ENCODE peak calls at places on chromosome X, in eight cellular contexts. E, O, D, P, Q, N, M and Y are unnamed samples.

GRCh38 chrX:123171781-123172180 is 12.3 kb upstream of the GRIA3 start:
- DNase-seq in E (no peak), O (peak; percentile 61), D (no peak), P (no peak), Q (peak; percentile 67), N (no peak), M (no peak), Y (no peak)

GRCh38 chrX:131565909-131566308 is 22.0 kb downstream of the OR13H1 start:
- DNase-seq in E (no peak), O (no peak), D (no peak), P (no peak), Q (peak; percentile 44), N (no peak), M (no peak), Y (no peak)

GRCh38 chrX:63350551-63350950 is 581 bp downstream of the SPIN4 start:
- DNase-seq in E (peak; percentile 24), O (peak; percentile 3), D (no peak), P (peak; percentile 13), Q (peak; percentile 57), N (peak; percentile 42), M (no peak), Y (no peak)

GRCh38 chrX:23503835-23504539 is 163.3 kb upstream of the PRDX4 start:
- DNase-seq in E (peak; percentile 89), O (peak; percentile 87), D (peak; percentile 76), P (no peak), Q (peak; percentile 92), N (peak; percentile 6), M (peak; percentile 77), Y (no peak)

GRCh38 chrX:94775640-94776039 is 1101.6 kb downstream of the FAM133A start:
- DNase-seq in E (no peak), O (no peak), D (no peak), P (no peak), Q (no peak), N (no peak), M (no peak), Y (no peak)

GRCh38 chrX:13377537-13377936 is 57.7 kb upstream of the ATXN3L start:
- DNase-seq in E (no peak), O (peak; percentile 97), D (no peak), P (no peak), Q (peak; percentile 91), N (peak; percentile 63), M (peak; percentile 30), Y (no peak)

GRCh38 chrX:119391279-119391678 is 7.9 kb upstream of the SLC25A43 start:
- DNase-seq in E (peak; percentile 47), O (peak; percentile 59), D (no peak), P (no peak), Q (peak; percentile 64), N (peak; percentile 28), M (no peak), Y (no peak)

GRCh38 chrX:56000729-56001128 is 231.4 kb upstream of the KLF8 start:
- DNase-seq in E (no peak), O (no peak), D (no peak), P (no peak), Q (no peak), N (no peak), M (no peak), Y (no peak)

GRCh38 chrX:101057095-101057714 is 5.3 kb upstream of the TRMT2B start:
- DNase-seq in E (no peak), O (peak; percentile 54), D (no peak), P (no peak), Q (peak; percentile 80), N (no peak), M (no peak), Y (no peak)

GRCh38 chrX:123184199-123184857 is at the start of gene GRIA3:
- DNase-seq in E (no peak), O (peak; percentile 31), D (no peak), P (no peak), Q (peak; percentile 42), N (peak; percentile 72), M (no peak), Y (no peak)

GRCh38 chrX:1398431-1399340 is 6.8 kb upstream of the SLC25A6 start:
- DNase-seq in E (no peak), O (no peak), D (no peak), P (no peak), Q (no peak), N (no peak), M (peak; percentile 20), Y (no peak)

GRCh38 chrX:23403849-23404248 is 69.2 kb downstream of the PTCHD1 start:
- DNase-seq in E (peak; percentile 24), O (no peak), D (no peak), P (no peak), Q (no peak), N (no peak), M (no peak), Y (no peak)

GRCh38 chrX:71098302-71098701 is 2.7 kb downstream of the FOXO4 start:
- DNase-seq in E (peak; percentile 59), O (peak; percentile 42), D (peak; percentile 2), P (peak; percentile 9), Q (peak; percentile 54), N (peak; percentile 59), M (peak; percentile 64), Y (peak; percentile 83)

GRCh38 chrX:47623540-47624027 is 3.9 kb upstream of the SYN1 start:
- DNase-seq in E (peak; percentile 69), O (peak; percentile 70), D (no peak), P (no peak), Q (peak; percentile 61), N (peak; percentile 75), M (peak; percentile 59), Y (peak; percentile 12)

GRCh38 chrX:10015711-10016515 is 48.8 kb downstream of the CLDN34 start:
- DNase-seq in E (peak; percentile 39), O (no peak), D (no peak), P (no peak), Q (peak; percentile 54), N (peak; percentile 63), M (peak; percentile 67), Y (no peak)

GRCh38 chrX:3177851-3178250 is 136.6 kb downstream of the ARSF start:
- DNase-seq in E (no peak), O (no peak), D (no peak), P (no peak), Q (peak; percentile 87), N (no peak), M (no peak), Y (no peak)

GRCh38 chrX:73964607-73965006 is 339.4 kb upstream of the ZCCHC13 start:
- DNase-seq in E (no peak), O (no peak), D (no peak), P (no peak), Q (no peak), N (no peak), M (no peak), Y (no peak)

GRCh38 chrX:85851418-85851817 is 195.9 kb downstream of the CHM start:
- DNase-seq in E (peak; percentile 52), O (peak; percentile 5), D (no peak), P (no peak), Q (peak; percentile 2), N (peak; percentile 27), M (peak; percentile 30), Y (no peak)

GRCh38 chrX:29661290-29661689 is 554.1 kb upstream of the MAGEB2 start:
- DNase-seq in E (no peak), O (peak; percentile 37), D (peak; percentile 11), P (no peak), Q (peak; percentile 62), N (peak; percentile 13), M (no peak), Y (no peak)

GRCh38 chrX:105822138-105823091 is at the start of gene NRK:
- DNase-seq in E (no peak), O (no peak), D (no peak), P (no peak), Q (no peak), N (peak; percentile 38), M (peak; percentile 40), Y (no peak)